ENCODE peak calls at places on chromosomes 13 and 19, in nine cellular contexts. G is activated naive CD8-positive, alpha-beta T cell treated with anti-CD3 and anti-CD28 coated beads for 36 hours; L is stimulated activated CD8-positive, alpha-beta memory T cell treated with anti-CD3 and anti-CD28 coated beads, Interleukin-15, amount 100 ng/mL, for 1 hour; C is adrenal gland; Y is effector memory CD4-positive, alpha-beta T cell; D is colonic mucosa; H is CD8-positive, alpha-beta memory T cell; S is NCI-H187; K is anterior cingulate cortex. I is an unnamed sample.
A peak's percentile ranks its signal among the peaks of the same experiment; 100 is the strongest.

GRCh38 chr19:48633148-48634035 is 3.8 kb downstream of the DBP start:
- DNase-seq in G (no peak), L (no peak), C (peak; percentile 66), Y (no peak), S (no peak), H (no peak), K (no peak), D (peak; percentile 86), I (no peak)

GRCh38 chr13:68261105-68261504 is 1031.0 kb upstream of the PCDH9 start:
- DNase-seq in Y (no peak), H (no peak), G (no peak), L (no peak), C (no peak), S (no peak), D (no peak), K (no peak), I (no peak)

GRCh38 chr19:45076851-45077730 is 813 bp upstream of the ZNF296 start:
- DNase-seq in C (no peak), S (peak; percentile 34), G (no peak), H (no peak), D (peak; percentile 67), K (no peak), Y (no peak), L (no peak), I (no peak)

GRCh38 chr13:38941353-38941945 is 49.2 kb downstream of the STOML3 start:
- DNase-seq in Y (no peak), C (no peak), G (no peak), S (no peak), H (no peak), L (no peak), D (no peak), K (no peak), I (no peak)

GRCh38 chr13:80262051-80262695 is 78.8 kb downstream of the SPRY2 start:
- DNase-seq in L (no peak), H (no peak), G (no peak), D (no peak), K (no peak), Y (no peak), S (no peak), C (no peak), I (no peak)

GRCh38 chr19:5125797-5126497 is 157.0 kb downstream of the KDM4B start:
- DNase-seq in K (no peak), D (no peak), Y (no peak), G (no peak), S (no peak), C (no peak), L (no peak), H (no peak), I (no peak)

GRCh38 chr13:41465215-41465907 is 8.0 kb downstream of the RGCC start:
- DNase-seq in D (peak; percentile 33), S (no peak), C (peak; percentile 36), K (no peak), Y (peak; percentile 88), H (peak; percentile 89), G (peak; percentile 89), L (peak; percentile 70), I (peak; percentile 84)

GRCh38 chr19:50716178-50717025 is 3.2 kb downstream of the SHANK1 start:
- DNase-seq in G (no peak), Y (no peak), D (no peak), S (no peak), L (no peak), K (no peak), H (no peak), C (no peak), I (no peak)

GRCh38 chr13:36297259-36297599 is 385 bp downstream of the CCDC169 start:
- DNase-seq in K (no peak), C (no peak), Y (no peak), D (peak; percentile 18), S (no peak), L (no peak), G (no peak), H (no peak), I (no peak)

GRCh38 chr19:47598407-47599349 is 10.3 kb upstream of the BICRA start:
- DNase-seq in S (no peak), C (peak; percentile 74), Y (no peak), G (no peak), D (peak; percentile 53), L (no peak), H (no peak), K (no peak), I (no peak)

GRCh38 chr19:47430041-47430802 is 10.9 kb upstream of the MEIS3 start:
- DNase-seq in L (no peak), Y (no peak), D (peak; percentile 73), C (peak; percentile 46), G (peak; percentile 47), K (no peak), S (no peak), H (no peak), I (no peak)

I was measured in NK-92 treated with Interleukin-12 subunit alpha and Interleukin-12 subunit beta, amount 100 ng/mL, for 24 hours.